ENCODE peak calls at places on chromosome 11, in seven cellular contexts. O, V, S, U, R, M and Z are unnamed samples.

GRCh38 chr11:114036958-114037357 is 22.6 kb upstream of the ZBTB16 start:
- DNase-seq in O (no peak), V (no peak), S (no peak), U (no peak), R (no peak), M (no peak), Z (no peak)

GRCh38 chr11:24391165-24391564 is 105.7 kb upstream of the LUZP2 start:
- DNase-seq in O (no peak), V (no peak), S (peak; percentile 87), U (no peak), R (no peak), M (no peak), Z (peak; percentile 5)

GRCh38 chr11:75778962-75779361 is 10.4 kb downstream of the DGAT2 start:
- DNase-seq in O (no peak), V (no peak), S (no peak), U (no peak), R (no peak), M (no peak), Z (no peak)

GRCh38 chr11:64581057-64581523 is 9.9 kb upstream of the SLC22A12 start:
- DNase-seq in O (no peak), V (no peak), S (no peak), U (no peak), R (no peak), M (no peak), Z (no peak)

GRCh38 chr11:69646493-69647201 is 5.7 kb downstream of the CCND1 start:
- DNase-seq in O (no peak), V (no peak), S (no peak), U (no peak), R (no peak), M (no peak), Z (no peak)

GRCh38 chr11:37704791-37705190 is 1106.8 kb upstream of the RAG2 start:
- DNase-seq in O (no peak), V (no peak), S (no peak), U (no peak), R (no peak), M (no peak), Z (no peak)

GRCh38 chr11:95863486-95864140 is 60.3 kb downstream of the MTMR2 start:
- DNase-seq in O (no peak), V (no peak), S (peak; percentile 89), U (no peak), R (no peak), M (no peak), Z (no peak)

GRCh38 chr11:129268371-129268770 is 76.2 kb upstream of the ARHGAP32 start:
- DNase-seq in O (no peak), V (no peak), S (no peak), U (no peak), R (no peak), M (no peak), Z (no peak)

GRCh38 chr11:69488543-69488940 is 7.1 kb downstream of the LINC01488 start:
- DNase-seq in O (no peak), V (no peak), S (no peak), U (no peak), R (no peak), M (no peak), Z (no peak)

GRCh38 chr11:57377098-57377497 is 3.9 kb downstream of the PRG3 start:
- DNase-seq in O (no peak), V (no peak), S (no peak), U (no peak), R (no peak), M (no peak), Z (no peak)

GRCh38 chr11:61727401-61727811 is 25.0 kb upstream of the MYRF start:
- DNase-seq in O (no peak), V (no peak), S (no peak), U (no peak), R (no peak), M (no peak), Z (no peak)

GRCh38 chr11:102111787-102112653 is 1.8 kb downstream of the YAP1 start:
- DNase-seq in O (no peak), V (peak; percentile 38), S (peak; percentile 94), U (peak; percentile 53), R (peak; percentile 72), M (peak; percentile 93), Z (peak; percentile 56)

GRCh38 chr11:61152816-61153592 is 8.2 kb downstream of the VPS37C start:
- DNase-seq in O (no peak), V (no peak), S (peak; percentile 70), U (no peak), R (no peak), M (peak; percentile 32), Z (no peak)

GRCh38 chr11:20962581-20962980 is 293.2 kb downstream of the NELL1 start:
- DNase-seq in O (no peak), V (no peak), S (no peak), U (no peak), R (no peak), M (no peak), Z (no peak)

GRCh38 chr11:65491163-65491465 is 7.7 kb upstream of the MALAT1 start:
- DNase-seq in O (no peak), V (no peak), S (no peak), U (no peak), R (no peak), M (peak; percentile 49), Z (no peak)

GRCh38 chr11:123475478-123475877 is 45.4 kb downstream of the GRAMD1B start:
- DNase-seq in O (no peak), V (no peak), S (peak; percentile 57), U (no peak), R (no peak), M (peak; percentile 50), Z (peak; percentile 8)

GRCh38 chr11:59560290-59560701 is 49.0 kb downstream of the OR4D9 start:
- DNase-seq in O (peak; percentile 92), V (peak; percentile 88), S (peak; percentile 70), U (peak; percentile 67), R (peak; percentile 65), M (peak; percentile 86), Z (no peak)
- TF ChIP-seq POLR2A in O (peak; percentile 32), V (no peak), S (peak; percentile 80), U (no peak), R (no peak), M (peak; percentile 34), Z (peak; percentile 42)

GRCh38 chr11:9053631-9054030 is 37.8 kb downstream of the SCUBE2 start:
- DNase-seq in O (no peak), V (no peak), S (peak; percentile 73), U (no peak), R (no peak), M (no peak), Z (peak; percentile 68)

GRCh38 chr11:9052316-9052715 is 39.1 kb downstream of the SCUBE2 start:
- DNase-seq in O (no peak), V (no peak), S (no peak), U (no peak), R (no peak), M (no peak), Z (no peak)

GRCh38 chr11:9046376-9046775 is 42.6 kb upstream of the NRIP3 start:
- DNase-seq in O (no peak), V (no peak), S (no peak), U (no peak), R (no peak), M (no peak), Z (no peak)

GRCh38 chr11:9047986-9048522 is 43.3 kb downstream of the SCUBE2 start:
- DNase-seq in O (no peak), V (no peak), S (peak; percentile 34), U (no peak), R (no peak), M (no peak), Z (no peak)
- TF ChIP-seq POLR2A in O (no peak), V (no peak), S (no peak), U (no peak), R (no peak), M (no peak), Z (no peak)

GRCh38 chr11:5696210-5696609 is 6.6 kb downstream of the TRIM22 start:
- DNase-seq in O (no peak), V (no peak), S (peak; percentile 7), U (no peak), R (no peak), M (no peak), Z (no peak)

GRCh38 chr11:5694642-5695041 is 5.1 kb downstream of the TRIM22 start:
- DNase-seq in O (no peak), V (no peak), S (no peak), U (no peak), R (no peak), M (no peak), Z (no peak)

GRCh38 chr11:5701184-5701583 is 11.6 kb downstream of the TRIM22 start:
- DNase-seq in O (no peak), V (no peak), S (no peak), U (no peak), R (no peak), M (no peak), Z (no peak)

GRCh38 chr11:5700422-5701064 is 11.0 kb downstream of the TRIM22 start:
- DNase-seq in O (no peak), V (no peak), S (no peak), U (no peak), R (no peak), M (no peak), Z (no peak)

GRCh38 chr11:5698281-5698680 is 8.7 kb downstream of the TRIM22 start:
- DNase-seq in O (no peak), V (no peak), S (no peak), U (no peak), R (no peak), M (no peak), Z (no peak)
- TF ChIP-seq POLR2A in O (no peak), V (no peak), S (no peak), U (no peak), R (no peak), M (no peak), Z (no peak)

GRCh38 chr11:43643898-43644625 is 36.5 kb upstream of the HSD17B12 start:
- DNase-seq in O (peak; percentile 92), V (peak; percentile 77), S (peak; percentile 82), U (peak; percentile 90), R (peak; percentile 90), M (peak; percentile 84), Z (peak; percentile 73)
- TF ChIP-seq POLR2A in O (peak; percentile 75), V (no peak), S (peak; percentile 39), U (peak; percentile 60), R (no peak), M (peak; percentile 83), Z (peak; percentile 71)

GRCh38 chr11:77593883-77594282 is 4.1 kb downstream of the AQP11 start:
- DNase-seq in O (no peak), V (no peak), S (no peak), U (no peak), R (no peak), M (no peak), Z (no peak)

GRCh38 chr11:77589181-77589520 is 602 bp upstream of the AQP11 start:
- DNase-seq in O (no peak), V (no peak), S (no peak), U (no peak), R (no peak), M (no peak), Z (no peak)

GRCh38 chr11:77592727-77593126 is 3.0 kb downstream of the AQP11 start:
- DNase-seq in O (no peak), V (no peak), S (no peak), U (peak; percentile 53), R (no peak), M (no peak), Z (no peak)

GRCh38 chr11:77589521-77590193 is at the start of gene AQP11:
- DNase-seq in O (peak; percentile 89), V (peak; percentile 64), S (peak; percentile 80), U (peak; percentile 96), R (peak; percentile 90), M (peak; percentile 89), Z (peak; percentile 88)

DNA sequence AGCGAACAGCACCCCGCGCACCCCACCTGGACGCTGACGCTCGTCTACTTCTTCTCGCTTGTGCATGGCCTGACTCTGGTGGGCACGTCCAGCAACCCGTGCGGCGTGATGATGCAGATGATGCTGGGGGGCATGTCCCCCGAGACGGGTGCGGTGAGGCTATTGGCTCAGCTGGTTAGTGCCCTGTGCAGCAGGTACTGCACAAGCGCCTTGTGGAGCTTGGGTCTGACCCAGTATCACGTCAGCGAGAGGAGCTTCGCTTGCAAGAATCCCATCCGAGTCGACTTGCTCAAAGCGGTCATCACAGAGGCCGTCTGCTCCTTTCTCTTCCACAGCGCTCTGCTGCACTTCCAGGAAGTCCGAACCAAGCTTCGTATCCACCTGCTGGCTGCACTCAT is 440 bp downstream of the AQP11 start:
- DNase-seq in O (no peak), V (peak; percentile 18), S (peak; percentile 46), U (peak; percentile 59), R (peak; percentile 45), M (no peak), Z (no peak)
- TF ChIP-seq POLR2A in O (no peak), V (no peak), S (no peak), U (peak; percentile 42), R (no peak), M (no peak), Z (no peak)